ENCODE peak calls at places on chromosomes 13 and 19, in six cellular contexts. F is tibial artery; R is small intestine; C is activated naive CD8-positive, alpha-beta T cell treated with anti-CD3 and anti-CD28 coated beads for 36 hours; Q is CD8-positive, alpha-beta memory T cell; H is kidney tubule cell. Z is an unnamed sample.

GRCh38 chr19:45076029-45076850 is at the start of gene ZNF296:
- DNase-seq in R (peak), C (peak), F (peak), Q (peak), H (peak), Z (peak)

GRCh38 chr13:46799139-46799538 is 2.2 kb upstream of the ESD start:
- DNase-seq in C (no peak), Q (no peak), H (no peak), F (no peak), R (no peak), Z (no peak)

GRCh38 chr13:41274881-41275280 is 11.5 kb upstream of the MTRF1 start:
- DNase-seq in Q (no peak), F (no peak), C (no peak), H (no peak), R (no peak), Z (peak)

GRCh38 chr13:31485183-31485582 is 254.1 kb upstream of the RXFP2 start:
- DNase-seq in Q (no peak), R (no peak), C (no peak), F (no peak), H (no peak), Z (peak)

GRCh38 chr13:39931505-39931904 is 276.0 kb downstream of the COG6 start:
- DNase-seq in H (no peak), C (no peak), Q (no peak), R (no peak), F (no peak), Z (no peak)

GRCh38 chr13:31350560-31350959 is 150.8 kb downstream of the B3GLCT start:
- DNase-seq in H (no peak), C (no peak), R (no peak), Q (no peak), F (no peak), Z (no peak)

GRCh38 chr13:113402471-113403254 is 38.7 kb upstream of the GRTP1 start:
- DNase-seq in R (no peak), H (no peak), Q (no peak), C (no peak), F (no peak), Z (no peak)

GRCh38 chr19:41995959-41996797 is 2.1 kb upstream of the ATP1A3 start:
- DNase-seq in R (no peak), Q (no peak), C (no peak), H (no peak), F (no peak), Z (no peak)

GRCh38 chr13:38952827-38953226 is 37.8 kb downstream of the STOML3 start:
- DNase-seq in Q (no peak), R (no peak), F (no peak), H (peak), C (no peak), Z (no peak)

GRCh38 chr19:38543807-38544568 is 73.8 kb downstream of the MAP4K1 start:
- DNase-seq in R (peak), C (peak), Q (no peak), F (peak), H (peak), Z (peak)

GRCh38 chr19:16836115-16836905 is 7.1 kb downstream of the SIN3B start:
- DNase-seq in H (no peak), C (no peak), R (no peak), F (no peak), Q (no peak), Z (peak)

GRCh38 chr19:49512970-49513745 is 697 bp downstream of the FCGRT start:
- DNase-seq in H (peak), F (no peak), R (peak), Q (no peak), C (no peak), Z (no peak)

GRCh38 chr13:35093356-35093755 is 151.3 kb downstream of the NBEA start:
- DNase-seq in Q (no peak), R (no peak), H (no peak), C (no peak), F (no peak), Z (no peak)

GRCh38 chr13:75792526-75793187 is 156.5 kb downstream of the LMO7 start:
- DNase-seq in C (no peak), Q (no peak), F (no peak), R (peak), H (peak), Z (peak)

GRCh38 chr13:97015661-97016350 is 21.5 kb upstream of the OXGR1 start:
- DNase-seq in F (no peak), Q (no peak), R (no peak), C (no peak), H (no peak), Z (peak)

GRCh38 chr13:41587490-41587889 is 130.1 kb downstream of the RGCC start:
- DNase-seq in H (no peak), F (no peak), Q (no peak), R (no peak), C (peak), Z (no peak)

GRCh38 chr19:15195987-15196682 is 4.7 kb downstream of the NOTCH3 start:
- DNase-seq in R (peak), C (no peak), F (no peak), H (peak), Q (no peak), Z (no peak)

GRCh38 chr19:34778342-34778741 is 5.3 kb upstream of the ZNF599 start:
- DNase-seq in C (no peak), H (no peak), R (no peak), Q (no peak), F (no peak), Z (no peak)

GRCh38 chr19:4067396-4068057 is 828 bp upstream of the ZBTB7A start:
- DNase-seq in C (no peak), Q (no peak), R (no peak), H (no peak), F (no peak), Z (no peak)

GRCh38 chr19:7535993-7536685 is 622 bp downstream of the PNPLA6 start:
- DNase-seq in Q (no peak), H (no peak), F (no peak), C (no peak), R (no peak), Z (no peak)

GRCh38 chr13:34899888-34900287 is 42.2 kb upstream of the NBEA start:
- DNase-seq in H (no peak), C (no peak), Q (no peak), F (no peak), R (no peak), Z (no peak)

GRCh38 chr19:38483016-38483630 is 49.6 kb downstream of the RYR1 start:
- DNase-seq in R (no peak), C (no peak), F (no peak), H (no peak), Q (no peak), Z (no peak)

GRCh38 chr13:61162636-61163035 is 253.0 kb downstream of the PCDH20 start:
- DNase-seq in H (peak), R (no peak), F (no peak), Q (no peak), C (no peak), Z (no peak)

GRCh38 chr13:32983058-32983457 is 33.2 kb upstream of the KL start:
- DNase-seq in R (no peak), Q (no peak), H (no peak), F (no peak), C (no peak), Z (no peak)

GRCh38 chr13:66624302-66624701 is 605.8 kb downstream of the PCDH9 start:
- DNase-seq in C (no peak), Q (no peak), R (no peak), H (no peak), F (no peak), Z (no peak)

GRCh38 chr13:105773887-105774538 is 761.4 kb downstream of the EFNB2 start:
- DNase-seq in Q (no peak), R (no peak), C (no peak), H (peak), F (no peak), Z (peak)

GRCh38 chr13:68850160-68850559 is 1257.5 kb upstream of the ATXN8OS start:
- DNase-seq in R (no peak), Q (no peak), F (no peak), H (no peak), C (no peak), Z (peak)

GRCh38 chr19:3146677-3147100 is 10.9 kb downstream of the GNA15 start:
- DNase-seq in F (no peak), H (peak), R (no peak), C (peak), Q (peak), Z (no peak)

Z was measured in iris pigment epithelial cell.